ENCODE peak calls at places on chromosomes 1 and 21, in ten cellular contexts. F is NCI-H2081; J is CD8-positive, alpha-beta T cell; D is NCI-H2171 treated with DMSO at 0.1 percent for 48 hours; X is amygdala; Z is NCI-H774; V is HTR-8/SVneo; N is stimulated activated CD4-positive, alpha-beta T cell treated with anti-CD3 and anti-CD28 coated beads, Interleukin-4, amount 100 ng/mL, for 48 hours; I is endothelial cell; Q is ELR. C is an unnamed sample.

GRCh38 chr21:38221594-38221993 is 35.2 kb upstream of the KCNJ15 start:
- DNase-seq in F (no peak), J (no peak), D (no peak), X (no peak), Z (no peak), V (no peak), N (no peak), I (no peak), Q (peak; percentile 55), C (no peak)

GRCh38 chr1:153773004-153773921 is 1.9 kb upstream of the SLC27A3 start:
- DNase-seq in F (no peak), J (no peak), D (no peak), X (peak; percentile 27), Z (no peak), V (no peak), N (no peak), I (no peak), Q (no peak), C (no peak)

GRCh38 chr1:201299968-201300367 is 16.7 kb downstream of the PKP1 start:
- DNase-seq in F (no peak), J (no peak), D (no peak), X (no peak), Z (no peak), V (peak; percentile 51), N (no peak), I (no peak), Q (peak; percentile 42), C (no peak)

GRCh38 chr1:181513786-181514297 is 30.5 kb downstream of the CACNA1E start:
- DNase-seq in F (no peak), J (no peak), D (no peak), X (no peak), Z (no peak), V (no peak), N (no peak), I (no peak), Q (no peak), C (no peak)

GRCh38 chr1:37795340-37796110 is 1.9 kb downstream of the MANEAL start:
- DNase-seq in F (peak; percentile 65), J (no peak), D (no peak), X (peak; percentile 6), Z (no peak), V (no peak), N (no peak), I (peak; percentile 71), Q (no peak), C (peak; percentile 46)

GRCh38 chr1:90926971-90927370 is 94.9 kb downstream of the ZNF644 start:
- DNase-seq in F (no peak), J (no peak), D (no peak), X (no peak), Z (no peak), V (no peak), N (no peak), I (no peak), Q (no peak), C (no peak)

GRCh38 chr21:39126486-39126806 is 56.8 kb downstream of the PSMG1 start:
- DNase-seq in F (no peak), J (no peak), D (no peak), X (no peak), Z (no peak), V (no peak), N (no peak), I (no peak), Q (no peak), C (no peak)

GRCh38 chr1:194640322-194640721 is 1453.9 kb upstream of the B3GALT2 start:
- DNase-seq in F (no peak), J (no peak), D (no peak), X (no peak), Z (no peak), V (no peak), N (no peak), I (no peak), Q (no peak), C (no peak)

GRCh38 chr1:50023292-50024159 is at the start of gene AGBL4:
- DNase-seq in F (peak; percentile 92), J (no peak), D (peak; percentile 44), X (peak; percentile 56), Z (peak; percentile 93), V (no peak), N (no peak), I (peak; percentile 74), Q (no peak), C (no peak)

GRCh38 chr1:224631471-224632105 is 15.5 kb downstream of the CNIH3 start:
- DNase-seq in F (no peak), J (no peak), D (peak; percentile 43), X (no peak), Z (no peak), V (no peak), N (no peak), I (no peak), Q (peak; percentile 28), C (no peak)

GRCh38 chr1:55277377-55278130 is 62.4 kb upstream of the USP24 start:
- DNase-seq in F (peak; percentile 69), J (peak; percentile 78), D (peak; percentile 82), X (peak; percentile 88), Z (peak; percentile 78), V (peak; percentile 73), N (peak; percentile 79), I (peak; percentile 85), Q (peak; percentile 86), C (peak; percentile 68)

GRCh38 chr1:96236156-96236739 is 485.3 kb upstream of the PTBP2 start:
- DNase-seq in F (peak; percentile 41), J (no peak), D (peak; percentile 50), X (peak; percentile 66), Z (peak; percentile 57), V (peak; percentile 3), N (no peak), I (peak; percentile 28), Q (peak; percentile 71), C (no peak)

GRCh38 chr1:198763298-198763714 is 124.5 kb downstream of the PTPRC start:
- DNase-seq in F (peak; percentile 54), J (no peak), D (no peak), X (no peak), Z (peak; percentile 24), V (no peak), N (no peak), I (no peak), Q (peak; percentile 38), C (no peak)

GRCh38 chr1:24934300-24935195 is 4.5 kb upstream of the RUNX3 start:
- DNase-seq in F (no peak), J (no peak), D (no peak), X (no peak), Z (no peak), V (no peak), N (no peak), I (no peak), Q (no peak), C (no peak)

GRCh38 chr1:172497230-172497629 is 35.7 kb upstream of the SUCO start:
- DNase-seq in F (peak; percentile 9), J (no peak), D (no peak), X (no peak), Z (no peak), V (peak; percentile 56), N (no peak), I (peak; percentile 21), Q (peak; percentile 76), C (no peak)

GRCh38 chr1:183533617-183534174 is 56.6 kb downstream of the NCF2 start:
- DNase-seq in F (no peak), J (no peak), D (no peak), X (no peak), Z (no peak), V (no peak), N (no peak), I (no peak), Q (no peak), C (no peak)

GRCh38 chr1:67097305-67097704 is 37.5 kb downstream of the C1orf141 start:
- DNase-seq in F (no peak), J (no peak), D (no peak), X (no peak), Z (no peak), V (no peak), N (no peak), I (no peak), Q (no peak), C (no peak)

GRCh38 chr1:58784758-58785423 is 1.0 kb upstream of the JUN start:
- DNase-seq in F (peak; percentile 88), J (peak; percentile 95), D (peak; percentile 67), X (peak; percentile 91), Z (peak; percentile 77), V (peak; percentile 67), N (peak; percentile 64), I (peak; percentile 76), Q (peak; percentile 94), C (peak; percentile 73)

GRCh38 chr1:7373936-7374760 is 396.9 kb upstream of the VAMP3 start:
- DNase-seq in F (no peak), J (no peak), D (no peak), X (no peak), Z (no peak), V (no peak), N (no peak), I (no peak), Q (no peak), C (no peak)

GRCh38 chr1:70034403-70034802 is 171.0 kb downstream of the LRRC40 start:
- DNase-seq in F (peak; percentile 81), J (no peak), D (peak; percentile 85), X (no peak), Z (peak; percentile 38), V (peak; percentile 36), N (no peak), I (peak; percentile 48), Q (peak; percentile 80), C (no peak)

GRCh38 chr1:238895911-238896310 is 490.5 kb upstream of the CHRM3 start:
- DNase-seq in F (no peak), J (no peak), D (no peak), X (no peak), Z (no peak), V (no peak), N (no peak), I (no peak), Q (peak; percentile 53), C (no peak)

GRCh38 chr1:156111355-156111962 is 3.1 kb upstream of the LMNA start:
- DNase-seq in F (no peak), J (no peak), D (peak; percentile 39), X (no peak), Z (no peak), V (no peak), N (no peak), I (no peak), Q (no peak), C (no peak)

GRCh38 chr1:110472546-110472945 is 21.6 kb downstream of the PROK1 start:
- DNase-seq in F (no peak), J (no peak), D (no peak), X (no peak), Z (no peak), V (no peak), N (no peak), I (no peak), Q (no peak), C (no peak)

GRCh38 chr1:210294991-210295773 is 33.5 kb upstream of the HHAT start:
- DNase-seq in F (no peak), J (no peak), D (peak; percentile 71), X (no peak), Z (no peak), V (no peak), N (no peak), I (peak; percentile 47), Q (peak; percentile 23), C (no peak)

GRCh38 chr1:42816600-42817439 is at the start of the genes ERMAP and SVBP:
- DNase-seq in F (peak; percentile 92), J (peak; percentile 90), D (peak; percentile 87), X (peak; percentile 92), Z (peak; percentile 97), V (peak; percentile 84), N (peak; percentile 91), I (peak; percentile 99), Q (peak; percentile 87), C (peak; percentile 89)

GRCh38 chr1:58741689-58742553 is 41.9 kb downstream of the JUN start:
- DNase-seq in F (no peak), J (no peak), D (no peak), X (no peak), Z (no peak), V (no peak), N (no peak), I (no peak), Q (no peak), C (no peak)

GRCh38 chr21:44749759-44750674 is 38.6 kb upstream of the TSPEAR start:
- DNase-seq in F (no peak), J (no peak), D (no peak), X (no peak), Z (no peak), V (no peak), N (no peak), I (no peak), Q (no peak), C (no peak)

GRCh38 chr1:156480411-156481192 is 20.0 kb downstream of the MEF2D start:
- DNase-seq in F (no peak), J (peak; percentile 85), D (no peak), X (peak; percentile 41), Z (no peak), V (no peak), N (peak; percentile 65), I (peak; percentile 86), Q (peak; percentile 57), C (peak; percentile 59)

C was measured in activated T-helper 2 cell treated with anti-CD3 and anti-CD28 coated beads, Interferon-gamma antibody, Interleukin-2, Interleukin-4, amounts not matched to agents 10 μg/mL and 5 μg/mL and 100 μg/mL, durations not matched to agents 14 hours and 24 hours and 36 hours.